ENCODE peak calls at places on chromosomes 11 and 22, in four cellular contexts. F, Z, M and A are unnamed samples.

GRCh38 chr11:102283088-102283487 is 34.2 kb upstream of the BIRC3 start:
- DNase-seq in F (no peak), Z (peak; percentile 47), M (no peak), A (no peak)

GRCh38 chr22:31344369-31345330 is 1.5 kb downstream of the PATZ1 start:
- DNase-seq in F (no peak), Z (peak; percentile 57), M (no peak), A (no peak)

GRCh38 chr11:89381094-89381493 is 110.1 kb downstream of the NOX4 start:
- DNase-seq in F (peak; percentile 7), Z (peak; percentile 98), M (no peak), A (no peak)

GRCh38 chr11:110665689-110666465 is 46.4 kb downstream of the ARHGAP20 start:
- DNase-seq in F (no peak), Z (no peak), M (no peak), A (no peak)

GRCh38 chr11:63770763-63771162 is 2.2 kb upstream of the ZFTA start:
- DNase-seq in F (no peak), Z (no peak), M (no peak), A (no peak)

GRCh38 chr11:47433991-47434786 is 8.0 kb upstream of the PSMC3 start:
- DNase-seq in F (no peak), Z (peak; percentile 70), M (no peak), A (no peak)

GRCh38 chr11:5689551-5689983 is at the start of gene TRIM22:
- DNase-seq in F (no peak), Z (peak; percentile 71), M (no peak), A (no peak)

GRCh38 chr11:129410561-129410960 is 34.9 kb downstream of the BARX2 start:
- DNase-seq in F (no peak), Z (no peak), M (no peak), A (no peak)

GRCh38 chr22:40156001-40156516 is 21.7 kb upstream of the TNRC6B start:
- DNase-seq in F (peak; percentile 80), Z (peak; percentile 85), M (peak; percentile 93), A (peak; percentile 39)

GRCh38 chr11:46367244-46367915 is 14.1 kb upstream of the MDK start:
- DNase-seq in F (peak; percentile 46), Z (peak; percentile 59), M (peak; percentile 25), A (peak; percentile 66)

GRCh38 chr22:11598492-11599440 is 3929.2 kb upstream of the OR11H1 start:
- DNase-seq in F (no peak), Z (no peak), M (no peak), A (no peak)

GRCh38 chr11:9750551-9750950 is 86.7 kb downstream of the SWAP70 start:
- DNase-seq in F (no peak), Z (no peak), M (no peak), A (no peak)

GRCh38 chr11:19646308-19646707 is 66.3 kb upstream of the NAV2 start:
- DNase-seq in F (no peak), Z (peak; percentile 30), M (no peak), A (no peak)

GRCh38 chr11:6572215-6572614 is 31.2 kb downstream of the RRP8 start:
- DNase-seq in F (no peak), Z (peak; percentile 84), M (no peak), A (no peak)

GRCh38 chr11:59918987-59919589 is 19.1 kb upstream of the OOSP1 start:
- DNase-seq in F (peak; percentile 40), Z (peak; percentile 7), M (peak; percentile 18), A (peak; percentile 37)

GRCh38 chr22:48947636-48948035 is 880.0 kb downstream of the BRD1 start:
- DNase-seq in F (no peak), Z (no peak), M (no peak), A (no peak)

GRCh38 chr11:65555693-65556231 is 2.4 kb downstream of the LTBP3 start:
- DNase-seq in F (peak; percentile 84), Z (peak; percentile 88), M (peak; percentile 83), A (peak; percentile 57)

GRCh38 chr22:19565921-19566598 is 41.9 kb upstream of the CLDN5 start:
- DNase-seq in F (no peak), Z (no peak), M (no peak), A (peak; percentile 24)

GRCh38 chr11:115117931-115118479 is 386.2 kb downstream of the CADM1 start:
- DNase-seq in F (no peak), Z (no peak), M (no peak), A (no peak)

GRCh38 chr22:21942939-21943338 is 9.7 kb downstream of the PPM1F start:
- DNase-seq in F (no peak), Z (no peak), M (no peak), A (no peak)

GRCh38 chr11:117855452-117855851 is 21.0 kb downstream of the FXYD6 start:
- DNase-seq in F (no peak), Z (no peak), M (no peak), A (no peak)

GRCh38 chr11:122895591-122895990 is 13.0 kb downstream of the JHY start:
- DNase-seq in F (no peak), Z (no peak), M (no peak), A (no peak)

GRCh38 chr11:128956401-128957203 is 13.9 kb upstream of the TP53AIP1 start:
- DNase-seq in F (peak; percentile 76), Z (peak; percentile 78), M (peak; percentile 74), A (peak; percentile 50)

GRCh38 chr22:44437493-44438015 is 60.5 kb downstream of the RTL6 start:
- DNase-seq in F (no peak), Z (peak; percentile 23), M (no peak), A (no peak)

GRCh38 chr22:28019881-28020861 is 101.1 kb upstream of the PITPNB start:
- DNase-seq in F (peak; percentile 44), Z (peak; percentile 60), M (peak; percentile 30), A (peak; percentile 67)

GRCh38 chr11:26696330-26696729 is 25.5 kb downstream of the SLC5A12 start:
- DNase-seq in F (no peak), Z (no peak), M (no peak), A (no peak)

GRCh38 chr11:22192642-22193347 is at the start of gene ANO5:
- DNase-seq in F (peak; percentile 73), Z (no peak), M (no peak), A (peak; percentile 44)

GRCh38 chr11:61700221-61700620 is 20.0 kb downstream of the DAGLA start:
- DNase-seq in F (peak; percentile 88), Z (peak; percentile 51), M (peak; percentile 46), A (peak; percentile 59)

GRCh38 chr11:67631853-67632174 is 2.1 kb upstream of the NUDT8 start:
- DNase-seq in F (no peak), Z (no peak), M (no peak), A (no peak)

GRCh38 chr11:126655807-126656128 is 300.3 kb downstream of the ST3GAL4 start:
- DNase-seq in F (peak; percentile 22), Z (peak; percentile 41), M (no peak), A (no peak)

GRCh38 chr11:44570411-44571155 is 5.1 kb downstream of the CD82 start:
- DNase-seq in F (no peak), Z (no peak), M (no peak), A (no peak)

GRCh38 chr11:44573333-44573732 is 7.9 kb downstream of the CD82 start:
- DNase-seq in F (no peak), Z (peak; percentile 40), M (no peak), A (no peak)

GRCh38 chr11:44574620-44575287 is 9.3 kb downstream of the CD82 start:
- DNase-seq in F (no peak), Z (peak; percentile 98), M (no peak), A (no peak)

GRCh38 chr11:44572431-44572830 is 7.0 kb downstream of the CD82 start:
- DNase-seq in F (no peak), Z (no peak), M (no peak), A (no peak)

DNA sequence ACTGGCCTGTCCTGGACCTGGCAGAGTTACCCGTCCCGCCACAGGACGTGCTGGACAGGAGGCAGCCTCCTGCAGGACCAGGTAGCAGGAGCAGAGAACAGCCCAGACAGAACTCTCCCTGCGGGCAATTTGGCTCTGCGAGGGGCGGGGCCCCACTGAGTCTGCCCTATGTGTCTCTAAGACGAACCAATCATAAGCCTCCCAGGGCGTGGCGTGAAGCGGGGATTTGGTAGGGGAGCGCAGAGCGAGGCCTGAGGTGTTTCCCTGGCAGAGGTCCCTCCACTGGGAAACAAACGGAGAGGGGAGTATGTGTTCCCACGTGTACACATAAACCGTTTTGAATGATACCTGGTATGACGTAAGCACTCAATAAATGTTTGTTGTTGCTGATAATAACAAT is 7.4 kb downstream of the CD82 start:
- DNase-seq in F (no peak), Z (no peak), M (no peak), A (no peak)
- TF ChIP-seq RAD21 in F (no peak), Z (no peak), M (no peak), A (no peak)

GRCh38 chr11:1335264-1335810 is 25.9 kb upstream of the TOLLIP start:
- DNase-seq in F (no peak), Z (no peak), M (no peak), A (no peak)
- TF ChIP-seq MAZ in F (no peak), Z (no peak), M (no peak), A (no peak)

GRCh38 chr11:96235725-96236124 is 107.3 kb downstream of the MAML2 start:
- DNase-seq in F (no peak), Z (peak; percentile 73), M (no peak), A (no peak)

GRCh38 chr11:96242191-96242845 is 100.7 kb downstream of the MAML2 start:
- DNase-seq in F (no peak), Z (no peak), M (no peak), A (no peak)

GRCh38 chr11:96237759-96238158 is 105.2 kb downstream of the MAML2 start:
- DNase-seq in F (peak; percentile 7), Z (no peak), M (peak; percentile 73), A (no peak)

GRCh38 chr11:96241351-96241841 is 101.6 kb downstream of the MAML2 start:
- DNase-seq in F (peak; percentile 22), Z (no peak), M (peak; percentile 89), A (no peak)

GRCh38 chr11:96238563-96239166 is 104.3 kb downstream of the MAML2 start:
- DNase-seq in F (no peak), Z (peak; percentile 72), M (no peak), A (no peak)
- TF ChIP-seq RAD21 in F (no peak), Z (no peak), M (no peak), A (no peak)

DNA sequence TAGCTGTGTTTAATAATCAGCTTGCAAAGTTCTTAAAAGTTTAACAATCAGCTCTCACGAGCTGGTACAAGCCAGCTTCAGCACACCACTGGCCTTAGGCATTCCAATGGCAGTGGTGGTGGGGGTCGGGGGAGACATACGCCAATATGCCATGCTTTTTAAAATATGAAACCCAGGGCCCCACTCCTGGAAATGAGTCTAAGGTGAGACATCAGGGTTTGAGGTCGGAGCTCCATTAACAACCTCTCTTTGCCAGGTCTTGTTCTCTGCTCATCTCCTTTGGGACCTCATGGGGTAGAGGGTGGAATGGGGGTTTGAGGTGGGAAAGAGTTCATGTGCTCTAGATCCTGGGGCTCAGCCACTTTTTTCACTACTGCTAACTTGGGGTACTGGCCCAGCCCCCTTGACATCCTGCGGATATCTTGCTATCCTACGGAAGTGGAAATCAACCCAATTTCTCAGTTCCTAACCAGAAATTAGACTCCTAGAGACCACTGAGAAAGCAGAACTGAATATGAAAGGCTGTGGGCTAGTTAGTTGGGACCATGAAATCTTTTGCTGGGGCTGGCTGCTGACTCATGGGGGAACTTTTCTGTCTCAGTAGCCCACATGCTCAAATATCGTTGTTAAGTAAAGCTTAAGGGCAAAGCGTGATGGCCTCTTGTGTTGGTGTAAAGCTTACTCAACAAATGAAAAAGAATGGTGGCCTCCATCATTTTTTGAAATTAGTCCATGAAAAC is 90.1 kb downstream of the PDHX start:
- DNase-seq in F (no peak), Z (peak; percentile 37), M (no peak), A (no peak)
- TF ChIP-seq MAZ in F (no peak), Z (no peak), M (no peak), A (no peak)